ENCODE peak calls at places on chromosomes 13 and 19, in seven cellular contexts. X is stimulated activated CD4-positive, alpha-beta T cell treated with anti-CD3 and anti-CD28 coated beads, Interleukin-15, amount 100 ng/mL, for 24 hours; D is AG08396; K is fibroblast of the aortic adventitia; T is smooth muscle cell of the brain vasculature; R is NCI-H2029; G is astrocyte. O is an unnamed sample.

GRCh38 chr13:40453666-40454030 is 212.8 kb downstream of the FOXO1 start:
- DNase-seq in G (no peak), D (no peak), R (no peak), K (no peak), T (no peak), X (no peak), O (no peak)

GRCh38 chr13:27170221-27170520 is 1.4 kb downstream of the USP12 start:
- DNase-seq in X (no peak), G (peak), D (peak), R (no peak), T (no peak), K (peak), O (peak)

GRCh38 chr19:45558399-45558878 is 26.2 kb downstream of the OPA3 start:
- DNase-seq in R (no peak), D (peak), K (peak), T (no peak), G (no peak), X (peak), O (peak)

GRCh38 chr13:78657699-78658629 is 991 bp downstream of the OBI1 start:
- DNase-seq in K (peak), D (peak), R (no peak), X (no peak), G (no peak), T (no peak), O (peak)

GRCh38 chr13:49627831-49628652 is at the start of gene ARL11:
- DNase-seq in T (no peak), R (no peak), K (no peak), D (no peak), X (peak), G (no peak), O (no peak)

GRCh38 chr19:16373079-16373478 is 48.5 kb downstream of the KLF2 start:
- DNase-seq in G (no peak), R (no peak), D (no peak), K (no peak), T (no peak), X (no peak), O (no peak)

GRCh38 chr13:33462109-33462508 is 176.6 kb upstream of the STARD13 start:
- DNase-seq in R (no peak), K (no peak), X (no peak), D (no peak), T (no peak), G (no peak), O (no peak)

GRCh38 chr19:27974082-27974513 is 1238.9 kb downstream of the UQCRFS1 start:
- DNase-seq in X (peak), R (peak), K (peak), T (no peak), G (peak), D (no peak), O (peak)

GRCh38 chr13:30126903-30127428 is 180.4 kb downstream of the KATNAL1 start:
- DNase-seq in G (no peak), D (peak), R (no peak), X (no peak), T (no peak), K (no peak), O (no peak)

GRCh38 chr13:59263531-59263930 is 900.2 kb downstream of the DIAPH3 start:
- DNase-seq in X (no peak), T (no peak), K (no peak), D (no peak), G (no peak), R (no peak), O (no peak)

GRCh38 chr13:110914293-110915056 is 394 bp downstream of the ANKRD10 start:
- DNase-seq in K (peak), G (peak), D (peak), T (no peak), X (peak), R (peak), O (peak)

GRCh38 chr13:113806104-113806471 is 47.1 kb downstream of the TMEM255B start:
- DNase-seq in R (no peak), D (no peak), G (no peak), K (no peak), T (no peak), X (no peak), O (no peak)

GRCh38 chr19:1232652-1233360 is 5.0 kb downstream of the CBARP start:
- DNase-seq in G (peak), X (no peak), D (peak), R (no peak), K (peak), T (no peak), O (peak)

GRCh38 chr19:16628984-16629691 is 1.1 kb upstream of the MED26 start:
- DNase-seq in K (peak), D (peak), R (no peak), T (no peak), X (peak), G (no peak), O (peak)